ENCODE peak calls at places on chromosomes 13 and 19, in ten cellular contexts. One of them, this sample, is unnamed.

GRCh38 chr13:87123987-87124784 is 547.0 kb upstream of the SLITRK5 start:
- DNase-seq in HTR-8/SVneo: peak; percentile 50
- DNase-seq in RKO: peak; percentile 96
- DNase-seq in NCI-H774: no peak
- DNase-seq in CD4-positive, alpha-beta T cell: no peak
- DNase-seq in activated CD8-positive, alpha-beta T cell treated with anti-CD3 and anti-CD28 coated beads, Interleukin-2, amount 10 ng/mL, durations not matched to agents 7 days and 5 days: no peak
- DNase-seq in stimulated activated CD8-positive, alpha-beta memory T cell treated with anti-CD3 and anti-CD28 coated beads, Interleukin-4, amount 100 ng/mL, for 4 hours: no peak
- DNase-seq in ureter: no peak
- DNase-seq in germinal center: no peak
- DNase-seq in stimulated activated CD4-positive, alpha-beta T cell treated with anti-CD3 and anti-CD28 coated beads, TNF-alpha, amount 100 ng/mL, for 1 hour: no peak
- DNase-seq in this sample: no peak

GRCh38 chr13:112444001-112444311 is 67.8 kb downstream of the SPACA7 start:
- DNase-seq in NCI-H774: peak; percentile 90
- DNase-seq in ureter: peak; percentile 62
- DNase-seq in HTR-8/SVneo: peak; percentile 56
- DNase-seq in stimulated activated CD4-positive, alpha-beta T cell treated with anti-CD3 and anti-CD28 coated beads, TNF-alpha, amount 100 ng/mL, for 1 hour: peak; percentile 18
- DNase-seq in germinal center: peak; percentile 50
- DNase-seq in CD4-positive, alpha-beta T cell: no peak
- DNase-seq in activated CD8-positive, alpha-beta T cell treated with anti-CD3 and anti-CD28 coated beads, Interleukin-2, amount 10 ng/mL, durations not matched to agents 7 days and 5 days: peak; percentile 70
- DNase-seq in stimulated activated CD8-positive, alpha-beta memory T cell treated with anti-CD3 and anti-CD28 coated beads, Interleukin-4, amount 100 ng/mL, for 4 hours: no peak
- DNase-seq in RKO: peak; percentile 39
- DNase-seq in this sample: peak; percentile 57

GRCh38 chr19:47111081-47111589 is 2.4 kb downstream of the ZC3H4 start:
- DNase-seq in germinal center: peak; percentile 44
- DNase-seq in CD4-positive, alpha-beta T cell: peak; percentile 36
- DNase-seq in activated CD8-positive, alpha-beta T cell treated with anti-CD3 and anti-CD28 coated beads, Interleukin-2, amount 10 ng/mL, durations not matched to agents 7 days and 5 days: peak; percentile 61
- DNase-seq in stimulated activated CD8-positive, alpha-beta memory T cell treated with anti-CD3 and anti-CD28 coated beads, Interleukin-4, amount 100 ng/mL, for 4 hours: no peak
- DNase-seq in NCI-H774: no peak
- DNase-seq in ureter: no peak
- DNase-seq in RKO: peak; percentile 49
- DNase-seq in HTR-8/SVneo: no peak
- DNase-seq in stimulated activated CD4-positive, alpha-beta T cell treated with anti-CD3 and anti-CD28 coated beads, TNF-alpha, amount 100 ng/mL, for 1 hour: peak; percentile 43
- DNase-seq in this sample: no peak

GRCh38 chr19:33385956-33386355 is 12.4 kb downstream of the CEBPG start:
- DNase-seq in stimulated activated CD8-positive, alpha-beta memory T cell treated with anti-CD3 and anti-CD28 coated beads, Interleukin-4, amount 100 ng/mL, for 4 hours: no peak
- DNase-seq in germinal center: no peak
- DNase-seq in HTR-8/SVneo: no peak
- DNase-seq in ureter: no peak
- DNase-seq in RKO: no peak
- DNase-seq in CD4-positive, alpha-beta T cell: no peak
- DNase-seq in activated CD8-positive, alpha-beta T cell treated with anti-CD3 and anti-CD28 coated beads, Interleukin-2, amount 10 ng/mL, durations not matched to agents 7 days and 5 days: no peak
- DNase-seq in stimulated activated CD4-positive, alpha-beta T cell treated with anti-CD3 and anti-CD28 coated beads, TNF-alpha, amount 100 ng/mL, for 1 hour: no peak
- DNase-seq in NCI-H774: no peak
- DNase-seq in this sample: no peak

GRCh38 chr19:40601061-40601973 is at the start of gene LTBP4:
- DNase-seq in NCI-H774: no peak
- DNase-seq in stimulated activated CD4-positive, alpha-beta T cell treated with anti-CD3 and anti-CD28 coated beads, TNF-alpha, amount 100 ng/mL, for 1 hour: no peak
- DNase-seq in ureter: peak; percentile 67
- DNase-seq in activated CD8-positive, alpha-beta T cell treated with anti-CD3 and anti-CD28 coated beads, Interleukin-2, amount 10 ng/mL, durations not matched to agents 7 days and 5 days: peak; percentile 44
- DNase-seq in RKO: peak; percentile 67
- DNase-seq in germinal center: no peak
- DNase-seq in stimulated activated CD8-positive, alpha-beta memory T cell treated with anti-CD3 and anti-CD28 coated beads, Interleukin-4, amount 100 ng/mL, for 4 hours: no peak
- DNase-seq in CD4-positive, alpha-beta T cell: no peak
- DNase-seq in HTR-8/SVneo: no peak
- DNase-seq in this sample: no peak

GRCh38 chr13:113564331-113565023 is 20.1 kb upstream of the TFDP1 start:
- DNase-seq in stimulated activated CD8-positive, alpha-beta memory T cell treated with anti-CD3 and anti-CD28 coated beads, Interleukin-4, amount 100 ng/mL, for 4 hours: no peak
- DNase-seq in germinal center: no peak
- DNase-seq in RKO: no peak
- DNase-seq in HTR-8/SVneo: no peak
- DNase-seq in activated CD8-positive, alpha-beta T cell treated with anti-CD3 and anti-CD28 coated beads, Interleukin-2, amount 10 ng/mL, durations not matched to agents 7 days and 5 days: peak; percentile 17
- DNase-seq in stimulated activated CD4-positive, alpha-beta T cell treated with anti-CD3 and anti-CD28 coated beads, TNF-alpha, amount 100 ng/mL, for 1 hour: no peak
- DNase-seq in CD4-positive, alpha-beta T cell: no peak
- DNase-seq in NCI-H774: no peak
- DNase-seq in ureter: peak; percentile 25
- DNase-seq in this sample: peak; percentile 42

GRCh38 chr19:40692212-40692551 is 1.7 kb upstream of the NUMBL start:
- DNase-seq in stimulated activated CD8-positive, alpha-beta memory T cell treated with anti-CD3 and anti-CD28 coated beads, Interleukin-4, amount 100 ng/mL, for 4 hours: no peak
- DNase-seq in RKO: no peak
- DNase-seq in germinal center: no peak
- DNase-seq in stimulated activated CD4-positive, alpha-beta T cell treated with anti-CD3 and anti-CD28 coated beads, TNF-alpha, amount 100 ng/mL, for 1 hour: no peak
- DNase-seq in activated CD8-positive, alpha-beta T cell treated with anti-CD3 and anti-CD28 coated beads, Interleukin-2, amount 10 ng/mL, durations not matched to agents 7 days and 5 days: no peak
- DNase-seq in CD4-positive, alpha-beta T cell: no peak
- DNase-seq in HTR-8/SVneo: no peak
- DNase-seq in ureter: no peak
- DNase-seq in NCI-H774: no peak
- DNase-seq in this sample: no peak

GRCh38 chr19:32674959-32675719 is at the start of gene ANKRD27:
- DNase-seq in activated CD8-positive, alpha-beta T cell treated with anti-CD3 and anti-CD28 coated beads, Interleukin-2, amount 10 ng/mL, durations not matched to agents 7 days and 5 days: peak; percentile 98
- DNase-seq in RKO: peak; percentile 98
- DNase-seq in CD4-positive, alpha-beta T cell: peak; percentile 98
- DNase-seq in stimulated activated CD4-positive, alpha-beta T cell treated with anti-CD3 and anti-CD28 coated beads, TNF-alpha, amount 100 ng/mL, for 1 hour: peak; percentile 98
- DNase-seq in HTR-8/SVneo: peak; percentile 96
- DNase-seq in ureter: peak; percentile 98
- DNase-seq in stimulated activated CD8-positive, alpha-beta memory T cell treated with anti-CD3 and anti-CD28 coated beads, Interleukin-4, amount 100 ng/mL, for 4 hours: peak; percentile 93
- DNase-seq in germinal center: peak; percentile 99
- DNase-seq in NCI-H774: peak; percentile 97
- DNase-seq in this sample: peak; percentile 98

GRCh38 chr19:48565090-48565489 is 13.1 kb downstream of the SULT2B1 start:
- DNase-seq in NCI-H774: no peak
- DNase-seq in activated CD8-positive, alpha-beta T cell treated with anti-CD3 and anti-CD28 coated beads, Interleukin-2, amount 10 ng/mL, durations not matched to agents 7 days and 5 days: no peak
- DNase-seq in stimulated activated CD8-positive, alpha-beta memory T cell treated with anti-CD3 and anti-CD28 coated beads, Interleukin-4, amount 100 ng/mL, for 4 hours: no peak
- DNase-seq in stimulated activated CD4-positive, alpha-beta T cell treated with anti-CD3 and anti-CD28 coated beads, TNF-alpha, amount 100 ng/mL, for 1 hour: no peak
- DNase-seq in germinal center: no peak
- DNase-seq in CD4-positive, alpha-beta T cell: no peak
- DNase-seq in RKO: peak; percentile 34
- DNase-seq in HTR-8/SVneo: no peak
- DNase-seq in ureter: no peak
- DNase-seq in this sample: no peak

GRCh38 chr13:30870049-30870884 is 35.8 kb upstream of the MEDAG start:
- DNase-seq in activated CD8-positive, alpha-beta T cell treated with anti-CD3 and anti-CD28 coated beads, Interleukin-2, amount 10 ng/mL, durations not matched to agents 7 days and 5 days: peak; percentile 34
- DNase-seq in CD4-positive, alpha-beta T cell: no peak
- DNase-seq in ureter: peak; percentile 60
- DNase-seq in stimulated activated CD8-positive, alpha-beta memory T cell treated with anti-CD3 and anti-CD28 coated beads, Interleukin-4, amount 100 ng/mL, for 4 hours: no peak
- DNase-seq in RKO: peak; percentile 92
- DNase-seq in germinal center: peak; percentile 78
- DNase-seq in stimulated activated CD4-positive, alpha-beta T cell treated with anti-CD3 and anti-CD28 coated beads, TNF-alpha, amount 100 ng/mL, for 1 hour: no peak
- DNase-seq in NCI-H774: peak; percentile 62
- DNase-seq in HTR-8/SVneo: peak; percentile 78
- DNase-seq in this sample: peak; percentile 90

This sample was measured in right atrium auricular region.